ENCODE peak calls at places on chromosome 9, in five cellular contexts. One of them, this sample, is unnamed.

GRCh38 chr9:105355810-105356209 is 92.0 kb upstream of the FSD1L start:
- DNase-seq in retinal pigment epithelial cell: no peak
- DNase-seq in A549: peak; percentile 6
- DNase-seq in fibroblast of mammary gland: peak; percentile 54
- DNase-seq in CD8-positive, alpha-beta T cell: no peak
- DNase-seq in this sample: peak; percentile 50

GRCh38 chr9:113416149-113416726 is 5.7 kb downstream of the C9orf43 start:
- DNase-seq in retinal pigment epithelial cell: no peak
- DNase-seq in A549: no peak
- DNase-seq in fibroblast of mammary gland: no peak
- DNase-seq in CD8-positive, alpha-beta T cell: no peak
- DNase-seq in this sample: peak; percentile 78

GRCh38 chr9:126650404-126650804 is 36.7 kb downstream of the LMX1B start:
- DNase-seq in retinal pigment epithelial cell: no peak
- DNase-seq in A549: no peak
- DNase-seq in fibroblast of mammary gland: no peak
- DNase-seq in CD8-positive, alpha-beta T cell: no peak
- DNase-seq in this sample: no peak

GRCh38 chr9:83032065-83032625 is 30.8 kb downstream of the RASEF start:
- DNase-seq in retinal pigment epithelial cell: no peak
- DNase-seq in A549: no peak
- DNase-seq in fibroblast of mammary gland: no peak
- DNase-seq in CD8-positive, alpha-beta T cell: no peak
- DNase-seq in this sample: no peak

GRCh38 chr9:72592501-72593403 is 71.3 kb downstream of the TMC1 start:
- DNase-seq in retinal pigment epithelial cell: peak; percentile 34
- DNase-seq in A549: peak; percentile 78
- DNase-seq in fibroblast of mammary gland: peak; percentile 64
- DNase-seq in CD8-positive, alpha-beta T cell: no peak
- DNase-seq in this sample: peak; percentile 21

GRCh38 chr9:72464819-72465218 is 56.6 kb upstream of the TMC1 start:
- DNase-seq in retinal pigment epithelial cell: no peak
- DNase-seq in A549: no peak
- DNase-seq in fibroblast of mammary gland: no peak
- DNase-seq in CD8-positive, alpha-beta T cell: no peak
- DNase-seq in this sample: no peak

GRCh38 chr9:4973246-4973645 is 11.8 kb upstream of the JAK2 start:
- DNase-seq in retinal pigment epithelial cell: no peak
- DNase-seq in A549: no peak
- DNase-seq in fibroblast of mammary gland: no peak
- DNase-seq in CD8-positive, alpha-beta T cell: no peak
- DNase-seq in this sample: no peak

GRCh38 chr9:98335666-98336065 is 80.2 kb upstream of the TBC1D2 start:
- DNase-seq in retinal pigment epithelial cell: no peak
- DNase-seq in A549: no peak
- DNase-seq in fibroblast of mammary gland: no peak
- DNase-seq in CD8-positive, alpha-beta T cell: no peak
- DNase-seq in this sample: no peak

GRCh38 chr9:8284835-8285234 is 485.3 kb upstream of the DMAC1 start:
- DNase-seq in retinal pigment epithelial cell: no peak
- DNase-seq in A549: no peak
- DNase-seq in fibroblast of mammary gland: no peak
- DNase-seq in CD8-positive, alpha-beta T cell: no peak
- DNase-seq in this sample: no peak

GRCh38 chr9:37010976-37011375 is 23.1 kb downstream of the PAX5 start:
- DNase-seq in retinal pigment epithelial cell: no peak
- DNase-seq in A549: no peak
- DNase-seq in fibroblast of mammary gland: no peak
- DNase-seq in CD8-positive, alpha-beta T cell: no peak
- DNase-seq in this sample: no peak

GRCh38 chr9:98957826-98958225 is 14.1 kb downstream of the COL15A1 start:
- DNase-seq in retinal pigment epithelial cell: no peak
- DNase-seq in A549: no peak
- DNase-seq in fibroblast of mammary gland: no peak
- DNase-seq in CD8-positive, alpha-beta T cell: no peak
- DNase-seq in this sample: no peak

GRCh38 chr9:36748322-36748899 is 175.7 kb downstream of the MELK start:
- DNase-seq in retinal pigment epithelial cell: no peak
- DNase-seq in A549: peak; percentile 35
- DNase-seq in fibroblast of mammary gland: peak; percentile 34
- DNase-seq in CD8-positive, alpha-beta T cell: no peak
- DNase-seq in this sample: no peak

GRCh38 chr9:137234055-137234697 is 3.5 kb downstream of the SLC34A3 start:
- DNase-seq in retinal pigment epithelial cell: no peak
- DNase-seq in A549: no peak
- DNase-seq in fibroblast of mammary gland: no peak
- DNase-seq in CD8-positive, alpha-beta T cell: no peak
- DNase-seq in this sample: no peak

GRCh38 chr9:124743686-124744348 is 27.3 kb downstream of the NR6A1 start:
- DNase-seq in retinal pigment epithelial cell: peak; percentile 33
- DNase-seq in A549: no peak
- DNase-seq in fibroblast of mammary gland: no peak
- DNase-seq in CD8-positive, alpha-beta T cell: no peak
- DNase-seq in this sample: no peak

GRCh38 chr9:13943176-13943575 is 370.8 kb downstream of the NFIB start:
- DNase-seq in retinal pigment epithelial cell: no peak
- DNase-seq in A549: no peak
- DNase-seq in fibroblast of mammary gland: no peak
- DNase-seq in CD8-positive, alpha-beta T cell: no peak
- DNase-seq in this sample: no peak

GRCh38 chr9:87834357-87834756 is 48.3 kb upstream of the SPATA31E1 start:
- DNase-seq in retinal pigment epithelial cell: no peak
- DNase-seq in A549: peak; percentile 10
- DNase-seq in fibroblast of mammary gland: no peak
- DNase-seq in CD8-positive, alpha-beta T cell: no peak
- DNase-seq in this sample: no peak
- H3K4me3 ChIP-seq in retinal pigment epithelial cell: no peak overlapping the region
- H3K4me3 ChIP-seq in A549: no peak overlapping the region
- H3K4me3 ChIP-seq in fibroblast of mammary gland: no peak overlapping the region
- H3K4me3 ChIP-seq in CD8-positive, alpha-beta T cell: no peak overlapping the region
- H3K4me3 ChIP-seq in this sample: no peak overlapping the region

GRCh38 chr9:127890053-127890452 is 9.3 kb downstream of the ST6GALNAC6 start:
- DNase-seq in retinal pigment epithelial cell: no peak
- DNase-seq in A549: no peak
- DNase-seq in fibroblast of mammary gland: peak; percentile 52
- DNase-seq in CD8-positive, alpha-beta T cell: no peak
- DNase-seq in this sample: no peak

GRCh38 chr9:127885508-127886281 is 8.2 kb upstream of the AK1 start:
- DNase-seq in retinal pigment epithelial cell: no peak
- DNase-seq in A549: no peak
- DNase-seq in fibroblast of mammary gland: no peak
- DNase-seq in CD8-positive, alpha-beta T cell: no peak
- DNase-seq in this sample: no peak

GRCh38 chr9:127884976-127885490 is 7.6 kb upstream of the AK1 start:
- DNase-seq in retinal pigment epithelial cell: no peak
- DNase-seq in A549: no peak
- DNase-seq in fibroblast of mammary gland: no peak
- DNase-seq in CD8-positive, alpha-beta T cell: no peak
- DNase-seq in this sample: no peak

GRCh38 chr9:127886401-127886972 is 9.0 kb upstream of the AK1 start:
- DNase-seq in retinal pigment epithelial cell: no peak
- DNase-seq in A549: peak; percentile 69
- DNase-seq in fibroblast of mammary gland: peak; percentile 33
- DNase-seq in CD8-positive, alpha-beta T cell: no peak
- DNase-seq in this sample: no peak

GRCh38 chr9:127887792-127888191 is 10.3 kb upstream of the AK1 start:
- DNase-seq in retinal pigment epithelial cell: no peak
- DNase-seq in A549: peak; percentile 56
- DNase-seq in fibroblast of mammary gland: no peak
- DNase-seq in CD8-positive, alpha-beta T cell: no peak
- DNase-seq in this sample: no peak
- TF ChIP-seq CTCF in retinal pigment epithelial cell: peak; percentile 30
- TF ChIP-seq CTCF in A549: no peak
- TF ChIP-seq CTCF in fibroblast of mammary gland: no peak
- TF ChIP-seq CTCF in CD8-positive, alpha-beta T cell: no peak
- TF ChIP-seq CTCF in this sample: peak; percentile 41

GRCh38 chr9:2623866-2624682 is 2.5 kb downstream of the VLDLR start:
- DNase-seq in retinal pigment epithelial cell: no peak
- DNase-seq in A549: no peak
- DNase-seq in fibroblast of mammary gland: no peak
- DNase-seq in CD8-positive, alpha-beta T cell: no peak
- DNase-seq in this sample: no peak
- H3K4me3 ChIP-seq in retinal pigment epithelial cell: peak overlapping the region; percentile 73
- H3K4me3 ChIP-seq in A549: peak overlapping the region; percentile 90
- H3K4me3 ChIP-seq in fibroblast of mammary gland: no peak overlapping the region
- H3K4me3 ChIP-seq in CD8-positive, alpha-beta T cell: no peak overlapping the region
- H3K4me3 ChIP-seq in this sample: no peak overlapping the region

GRCh38 chr9:133149130-133150015 is 14.3 kb downstream of the GBGT1 start:
- DNase-seq in retinal pigment epithelial cell: peak; percentile 55
- DNase-seq in A549: peak; percentile 96
- DNase-seq in fibroblast of mammary gland: peak; percentile 81
- DNase-seq in CD8-positive, alpha-beta T cell: peak; percentile 71
- DNase-seq in this sample: peak; percentile 84
- TF ChIP-seq CTCF in retinal pigment epithelial cell: peak; percentile 24
- TF ChIP-seq CTCF in A549: peak; percentile 23
- TF ChIP-seq CTCF in fibroblast of mammary gland: no peak
- TF ChIP-seq CTCF in CD8-positive, alpha-beta T cell: peak; percentile 60
- TF ChIP-seq CTCF in this sample: peak; percentile 38

GRCh38 chr9:90188656-90189055 is 454.0 kb downstream of the DIRAS2 start:
- DNase-seq in retinal pigment epithelial cell: no peak
- DNase-seq in A549: no peak
- DNase-seq in fibroblast of mammary gland: no peak
- DNase-seq in CD8-positive, alpha-beta T cell: no peak
- DNase-seq in this sample: no peak
- H3K4me3 ChIP-seq in retinal pigment epithelial cell: no peak overlapping the region
- H3K4me3 ChIP-seq in A549: no peak overlapping the region
- H3K4me3 ChIP-seq in fibroblast of mammary gland: no peak overlapping the region
- H3K4me3 ChIP-seq in CD8-positive, alpha-beta T cell: no peak overlapping the region
- H3K4me3 ChIP-seq in this sample: no peak overlapping the region

GRCh38 chr9:131382850-131383729 is 10.8 kb upstream of the PRRC2B start:
- DNase-seq in retinal pigment epithelial cell: peak; percentile 89
- DNase-seq in A549: peak; percentile 72
- DNase-seq in fibroblast of mammary gland: peak; percentile 73
- DNase-seq in CD8-positive, alpha-beta T cell: no peak
- DNase-seq in this sample: no peak
- TF ChIP-seq CTCF in retinal pigment epithelial cell: no peak
- TF ChIP-seq CTCF in A549: no peak
- TF ChIP-seq CTCF in fibroblast of mammary gland: no peak
- TF ChIP-seq CTCF in CD8-positive, alpha-beta T cell: no peak
- TF ChIP-seq CTCF in this sample: no peak

GRCh38 chr9:110126457-110126856 is 81.5 kb downstream of the C9orf152 start:
- DNase-seq in retinal pigment epithelial cell: no peak
- DNase-seq in A549: no peak
- DNase-seq in fibroblast of mammary gland: no peak
- DNase-seq in CD8-positive, alpha-beta T cell: no peak
- DNase-seq in this sample: no peak
- H3K4me3 ChIP-seq in retinal pigment epithelial cell: peak overlapping the region; percentile 52
- H3K4me3 ChIP-seq in A549: no peak overlapping the region
- H3K4me3 ChIP-seq in fibroblast of mammary gland: no peak overlapping the region
- H3K4me3 ChIP-seq in CD8-positive, alpha-beta T cell: no peak overlapping the region
- H3K4me3 ChIP-seq in this sample: no peak overlapping the region

GRCh38 chr9:134475051-134475790 is 149.0 kb downstream of the RXRA start:
- DNase-seq in retinal pigment epithelial cell: no peak
- DNase-seq in A549: peak; percentile 30
- DNase-seq in fibroblast of mammary gland: peak; percentile 79
- DNase-seq in CD8-positive, alpha-beta T cell: peak; percentile 37
- DNase-seq in this sample: no peak
- TF ChIP-seq CTCF in retinal pigment epithelial cell: no peak
- TF ChIP-seq CTCF in A549: no peak
- TF ChIP-seq CTCF in fibroblast of mammary gland: no peak
- TF ChIP-seq CTCF in CD8-positive, alpha-beta T cell: no peak
- TF ChIP-seq CTCF in this sample: no peak

GRCh38 chr9:121815084-121815483 is 163.7 kb downstream of the DAB2IP start:
- DNase-seq in retinal pigment epithelial cell: no peak
- DNase-seq in A549: no peak
- DNase-seq in fibroblast of mammary gland: no peak
- DNase-seq in CD8-positive, alpha-beta T cell: no peak
- DNase-seq in this sample: no peak
- H3K4me3 ChIP-seq in retinal pigment epithelial cell: no peak overlapping the region
- H3K4me3 ChIP-seq in A549: no peak overlapping the region
- H3K4me3 ChIP-seq in fibroblast of mammary gland: no peak overlapping the region
- H3K4me3 ChIP-seq in CD8-positive, alpha-beta T cell: no peak overlapping the region
- H3K4me3 ChIP-seq in this sample: no peak overlapping the region

GRCh38 chr9:110429453-110429852 is 91.8 kb upstream of the TXNDC8 start:
- DNase-seq in retinal pigment epithelial cell: no peak
- DNase-seq in A549: no peak
- DNase-seq in fibroblast of mammary gland: peak; percentile 59
- DNase-seq in CD8-positive, alpha-beta T cell: no peak
- DNase-seq in this sample: no peak
- TF ChIP-seq CTCF in retinal pigment epithelial cell: peak; percentile 11
- TF ChIP-seq CTCF in A549: no peak
- TF ChIP-seq CTCF in fibroblast of mammary gland: peak; percentile 37
- TF ChIP-seq CTCF in CD8-positive, alpha-beta T cell: no peak
- TF ChIP-seq CTCF in this sample: no peak

This sample was measured in GM12864.